ENCODE peak calls at places on chromosomes 4 and X, in nine cellular contexts. One of them, this sample, is unnamed.
A peak's percentile ranks its signal among the peaks of the same experiment; 100 is the strongest.

GRCh38 chrX:47078129-47079043 is at the start of gene RGN:
- DNase-seq in bronchial epithelial cell: no peak
- DNase-seq in HFF-Myc: no peak
- DNase-seq in CD8-positive, alpha-beta T cell: no peak
- DNase-seq in choroid plexus epithelial cell: no peak
- DNase-seq in ovary: peak; percentile 58
- DNase-seq in RWPE1: no peak
- DNase-seq in body of pancreas: peak; percentile 47
- DNase-seq in NB4: no peak
- DNase-seq in this sample: no peak

GRCh38 chr4:165005352-165005751 is 26.4 kb upstream of the TRIM60 start:
- DNase-seq in bronchial epithelial cell: no peak
- DNase-seq in HFF-Myc: no peak
- DNase-seq in CD8-positive, alpha-beta T cell: no peak
- DNase-seq in choroid plexus epithelial cell: no peak
- DNase-seq in ovary: no peak
- DNase-seq in RWPE1: no peak
- DNase-seq in body of pancreas: no peak
- DNase-seq in NB4: no peak
- DNase-seq in this sample: no peak

GRCh38 chrX:18377802-18378201 is 23.3 kb upstream of the SCML2 start:
- DNase-seq in bronchial epithelial cell: peak; percentile 3
- DNase-seq in HFF-Myc: no peak
- DNase-seq in CD8-positive, alpha-beta T cell: no peak
- DNase-seq in choroid plexus epithelial cell: peak; percentile 36
- DNase-seq in ovary: no peak
- DNase-seq in RWPE1: no peak
- DNase-seq in body of pancreas: peak; percentile 32
- DNase-seq in NB4: peak; percentile 48
- DNase-seq in this sample: no peak

GRCh38 chr4:118997601-118998000 is 108.9 kb downstream of the SYNPO2 start:
- DNase-seq in bronchial epithelial cell: peak; percentile 47
- DNase-seq in HFF-Myc: no peak
- DNase-seq in CD8-positive, alpha-beta T cell: no peak
- DNase-seq in choroid plexus epithelial cell: peak; percentile 19
- DNase-seq in ovary: no peak
- DNase-seq in RWPE1: no peak
- DNase-seq in body of pancreas: no peak
- DNase-seq in NB4: no peak
- DNase-seq in this sample: no peak

GRCh38 chr4:102543529-102543928 is 42.4 kb downstream of the NFKB1 start:
- DNase-seq in bronchial epithelial cell: peak; percentile 84
- DNase-seq in HFF-Myc: no peak
- DNase-seq in CD8-positive, alpha-beta T cell: no peak
- DNase-seq in choroid plexus epithelial cell: no peak
- DNase-seq in ovary: no peak
- DNase-seq in RWPE1: peak; percentile 22
- DNase-seq in body of pancreas: no peak
- DNase-seq in NB4: no peak
- DNase-seq in this sample: no peak

GRCh38 chrX:110087485-110088356 is 84.8 kb downstream of the TMEM164 start:
- DNase-seq in bronchial epithelial cell: peak; percentile 95
- DNase-seq in HFF-Myc: peak; percentile 62
- DNase-seq in CD8-positive, alpha-beta T cell: no peak
- DNase-seq in choroid plexus epithelial cell: peak; percentile 89
- DNase-seq in ovary: no peak
- DNase-seq in RWPE1: peak; percentile 85
- DNase-seq in body of pancreas: no peak
- DNase-seq in NB4: peak; percentile 83
- DNase-seq in this sample: peak; percentile 70

GRCh38 chr4:174244441-174244840 is 39.0 kb downstream of the FBXO8 start:
- DNase-seq in bronchial epithelial cell: peak; percentile 66
- DNase-seq in HFF-Myc: no peak
- DNase-seq in CD8-positive, alpha-beta T cell: no peak
- DNase-seq in choroid plexus epithelial cell: peak; percentile 36
- DNase-seq in ovary: no peak
- DNase-seq in RWPE1: peak; percentile 20
- DNase-seq in body of pancreas: no peak
- DNase-seq in NB4: no peak
- DNase-seq in this sample: no peak

GRCh38 chrX:31057691-31058090 is 14.2 kb downstream of the FTHL17 start:
- DNase-seq in bronchial epithelial cell: no peak
- DNase-seq in HFF-Myc: no peak
- DNase-seq in CD8-positive, alpha-beta T cell: no peak
- DNase-seq in choroid plexus epithelial cell: no peak
- DNase-seq in ovary: no peak
- DNase-seq in RWPE1: no peak
- DNase-seq in body of pancreas: no peak
- DNase-seq in NB4: no peak
- DNase-seq in this sample: no peak

GRCh38 chr4:164384416-164384815 is 369.5 kb upstream of the SMIM31 start:
- DNase-seq in bronchial epithelial cell: no peak
- DNase-seq in HFF-Myc: no peak
- DNase-seq in CD8-positive, alpha-beta T cell: no peak
- DNase-seq in choroid plexus epithelial cell: no peak
- DNase-seq in ovary: no peak
- DNase-seq in RWPE1: no peak
- DNase-seq in body of pancreas: no peak
- DNase-seq in NB4: no peak
- DNase-seq in this sample: no peak

GRCh38 chr4:149980125-149980682 is 98.0 kb upstream of the DCLK2 start:
- DNase-seq in bronchial epithelial cell: no peak
- DNase-seq in HFF-Myc: no peak
- DNase-seq in CD8-positive, alpha-beta T cell: no peak
- DNase-seq in choroid plexus epithelial cell: no peak
- DNase-seq in ovary: no peak
- DNase-seq in RWPE1: no peak
- DNase-seq in body of pancreas: no peak
- DNase-seq in NB4: no peak
- DNase-seq in this sample: no peak

GRCh38 chrX:149494844-149495565 is 10.1 kb downstream of the IDS start:
- DNase-seq in bronchial epithelial cell: peak; percentile 51
- DNase-seq in HFF-Myc: no peak
- DNase-seq in CD8-positive, alpha-beta T cell: no peak
- DNase-seq in choroid plexus epithelial cell: peak; percentile 46
- DNase-seq in ovary: no peak
- DNase-seq in RWPE1: no peak
- DNase-seq in body of pancreas: no peak
- DNase-seq in NB4: no peak
- DNase-seq in this sample: no peak

GRCh38 chr4:337932-338758 is 531 bp downstream of the ZNF141 start:
- DNase-seq in bronchial epithelial cell: no peak
- DNase-seq in HFF-Myc: no peak
- DNase-seq in CD8-positive, alpha-beta T cell: peak; percentile 26
- DNase-seq in choroid plexus epithelial cell: peak; percentile 54
- DNase-seq in ovary: peak; percentile 77
- DNase-seq in RWPE1: peak; percentile 15
- DNase-seq in body of pancreas: peak; percentile 36
- DNase-seq in NB4: peak; percentile 75
- DNase-seq in this sample: no peak

GRCh38 chr4:144754562-144755410 is 108.8 kb downstream of the HHIP start:
- DNase-seq in bronchial epithelial cell: peak; percentile 47
- DNase-seq in HFF-Myc: no peak
- DNase-seq in CD8-positive, alpha-beta T cell: no peak
- DNase-seq in choroid plexus epithelial cell: peak; percentile 73
- DNase-seq in ovary: no peak
- DNase-seq in RWPE1: no peak
- DNase-seq in body of pancreas: peak; percentile 40
- DNase-seq in NB4: no peak
- DNase-seq in this sample: no peak

GRCh38 chr4:184166736-184167135 is 50.9 kb downstream of the ENPP6 start:
- DNase-seq in bronchial epithelial cell: no peak
- DNase-seq in HFF-Myc: no peak
- DNase-seq in CD8-positive, alpha-beta T cell: no peak
- DNase-seq in choroid plexus epithelial cell: no peak
- DNase-seq in ovary: no peak
- DNase-seq in RWPE1: no peak
- DNase-seq in body of pancreas: no peak
- DNase-seq in NB4: no peak
- DNase-seq in this sample: no peak

GRCh38 chrX:32281853-32282252 is 929.5 kb downstream of the DMD start:
- DNase-seq in bronchial epithelial cell: no peak
- DNase-seq in HFF-Myc: no peak
- DNase-seq in CD8-positive, alpha-beta T cell: no peak
- DNase-seq in choroid plexus epithelial cell: no peak
- DNase-seq in ovary: no peak
- DNase-seq in RWPE1: no peak
- DNase-seq in body of pancreas: no peak
- DNase-seq in NB4: no peak
- DNase-seq in this sample: no peak

GRCh38 chrX:103656623-103657022 is 27.8 kb downstream of the TCEAL1 start:
- DNase-seq in bronchial epithelial cell: peak; percentile 90
- DNase-seq in HFF-Myc: no peak
- DNase-seq in CD8-positive, alpha-beta T cell: no peak
- DNase-seq in choroid plexus epithelial cell: no peak
- DNase-seq in ovary: no peak
- DNase-seq in RWPE1: peak; percentile 71
- DNase-seq in body of pancreas: no peak
- DNase-seq in NB4: no peak
- DNase-seq in this sample: peak; percentile 50

GRCh38 chrX:56812515-56813105 is 83.6 kb downstream of the NBDY start:
- DNase-seq in bronchial epithelial cell: no peak
- DNase-seq in HFF-Myc: no peak
- DNase-seq in CD8-positive, alpha-beta T cell: no peak
- DNase-seq in choroid plexus epithelial cell: peak; percentile 32
- DNase-seq in ovary: no peak
- DNase-seq in RWPE1: no peak
- DNase-seq in body of pancreas: no peak
- DNase-seq in NB4: no peak
- DNase-seq in this sample: no peak

GRCh38 chr4:134028411-134028810 is 173.2 kb downstream of the PABPC4L start:
- DNase-seq in bronchial epithelial cell: no peak
- DNase-seq in HFF-Myc: no peak
- DNase-seq in CD8-positive, alpha-beta T cell: no peak
- DNase-seq in choroid plexus epithelial cell: peak; percentile 10
- DNase-seq in ovary: no peak
- DNase-seq in RWPE1: no peak
- DNase-seq in body of pancreas: no peak
- DNase-seq in NB4: no peak
- DNase-seq in this sample: peak; percentile 7

GRCh38 chr4:105709081-105709450 is 482 bp downstream of the GSTCD start:
- DNase-seq in bronchial epithelial cell: peak; percentile 35
- DNase-seq in HFF-Myc: no peak
- DNase-seq in CD8-positive, alpha-beta T cell: no peak
- DNase-seq in choroid plexus epithelial cell: peak; percentile 9
- DNase-seq in ovary: no peak
- DNase-seq in RWPE1: peak; percentile 23
- DNase-seq in body of pancreas: peak; percentile 14
- DNase-seq in NB4: peak; percentile 57
- DNase-seq in this sample: no peak

GRCh38 chr4:64594723-64595122 is 185.5 kb upstream of the TECRL start:
- DNase-seq in bronchial epithelial cell: no peak
- DNase-seq in HFF-Myc: no peak
- DNase-seq in CD8-positive, alpha-beta T cell: no peak
- DNase-seq in choroid plexus epithelial cell: no peak
- DNase-seq in ovary: no peak
- DNase-seq in RWPE1: no peak
- DNase-seq in body of pancreas: no peak
- DNase-seq in NB4: no peak
- DNase-seq in this sample: no peak
- TF ChIP-seq CTCF in bronchial epithelial cell: no peak
- TF ChIP-seq CTCF in HFF-Myc: no peak
- TF ChIP-seq CTCF in CD8-positive, alpha-beta T cell: no peak
- TF ChIP-seq CTCF in choroid plexus epithelial cell: no peak
- TF ChIP-seq CTCF in ovary: no peak
- TF ChIP-seq CTCF in RWPE1: no peak
- TF ChIP-seq CTCF in body of pancreas: no peak
- TF ChIP-seq CTCF in NB4: no peak
- TF ChIP-seq CTCF in this sample: no peak

DNA sequence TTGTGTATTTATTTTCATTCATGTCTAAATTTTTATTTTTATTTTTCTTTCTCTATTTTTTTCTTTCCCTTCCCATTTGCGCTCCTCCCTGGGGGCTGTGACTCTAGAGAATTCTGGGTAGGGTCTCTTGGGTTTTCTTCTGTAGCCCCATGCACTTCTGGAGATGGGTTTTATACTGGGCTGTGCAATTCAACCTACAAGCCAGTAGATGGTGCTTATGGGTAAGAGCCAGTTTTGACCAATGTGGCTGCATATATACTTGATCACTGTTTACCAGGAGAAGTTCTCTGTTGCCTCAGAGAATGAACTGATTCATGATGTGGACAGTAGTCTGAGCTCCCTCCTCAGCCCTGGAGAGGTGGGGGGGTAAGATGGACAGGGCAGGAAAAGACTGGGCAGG is 614.6 kb downstream of the PCDH19 start:
- DNase-seq in bronchial epithelial cell: peak; percentile 0
- DNase-seq in HFF-Myc: no peak
- DNase-seq in CD8-positive, alpha-beta T cell: no peak
- DNase-seq in choroid plexus epithelial cell: no peak
- DNase-seq in ovary: no peak
- DNase-seq in RWPE1: no peak
- DNase-seq in body of pancreas: no peak
- DNase-seq in NB4: peak; percentile 1
- DNase-seq in this sample: no peak
- TF ChIP-seq CTCF in bronchial epithelial cell: no peak
- TF ChIP-seq CTCF in HFF-Myc: no peak
- TF ChIP-seq CTCF in CD8-positive, alpha-beta T cell: no peak
- TF ChIP-seq CTCF in choroid plexus epithelial cell: no peak
- TF ChIP-seq CTCF in ovary: no peak
- TF ChIP-seq CTCF in RWPE1: no peak
- TF ChIP-seq CTCF in body of pancreas: no peak
- TF ChIP-seq CTCF in NB4: peak; percentile 3
- TF ChIP-seq CTCF in this sample: peak; percentile 21

DNA sequence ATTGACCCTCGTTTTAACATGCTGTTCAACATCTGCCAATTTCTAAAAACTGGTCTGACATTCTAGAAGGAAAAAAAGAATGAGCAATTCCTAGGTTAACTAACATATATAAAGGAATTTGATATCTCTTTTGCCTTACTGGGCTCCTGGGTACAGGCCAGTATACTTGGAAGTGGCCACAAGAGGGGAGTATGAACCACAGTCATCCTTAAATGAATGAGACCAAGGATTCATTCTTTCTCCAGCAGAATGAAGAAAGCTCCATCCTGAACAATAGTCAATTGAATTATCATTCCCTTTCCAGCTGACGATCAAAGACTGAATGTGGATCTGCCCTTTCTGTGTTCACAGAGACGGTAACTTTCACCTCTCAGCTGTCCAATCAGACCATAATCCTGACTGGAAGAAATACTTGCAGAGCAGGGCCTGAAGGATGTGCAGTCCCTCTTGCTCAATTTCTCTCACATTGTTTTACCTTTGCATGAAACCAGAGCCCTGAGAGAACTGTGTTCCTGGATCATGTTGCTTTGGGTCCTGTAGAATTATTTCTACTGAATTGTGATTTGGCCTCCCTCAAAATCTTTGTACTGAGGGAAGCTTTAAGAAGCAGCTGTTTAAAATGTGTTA is 14.8 kb upstream of the SPARCL1 start:
- DNase-seq in bronchial epithelial cell: peak; percentile 54
- DNase-seq in HFF-Myc: no peak
- DNase-seq in CD8-positive, alpha-beta T cell: no peak
- DNase-seq in choroid plexus epithelial cell: peak; percentile 85
- DNase-seq in ovary: no peak
- DNase-seq in RWPE1: peak; percentile 65
- DNase-seq in body of pancreas: no peak
- DNase-seq in NB4: peak; percentile 37
- DNase-seq in this sample: no peak
- TF ChIP-seq CTCF in bronchial epithelial cell: peak; percentile 51
- TF ChIP-seq CTCF in HFF-Myc: peak; percentile 50
- TF ChIP-seq CTCF in CD8-positive, alpha-beta T cell: no peak
- TF ChIP-seq CTCF in choroid plexus epithelial cell: peak; percentile 76
- TF ChIP-seq CTCF in ovary: no peak
- TF ChIP-seq CTCF in RWPE1: peak; percentile 62
- TF ChIP-seq CTCF in body of pancreas: no peak
- TF ChIP-seq CTCF in NB4: peak; percentile 29
- TF ChIP-seq CTCF in this sample: peak; percentile 63

GRCh38 chr4:70531981-70532380 is 13.6 kb downstream of the AMTN start:
- DNase-seq in bronchial epithelial cell: no peak
- DNase-seq in HFF-Myc: no peak
- DNase-seq in CD8-positive, alpha-beta T cell: no peak
- DNase-seq in choroid plexus epithelial cell: peak; percentile 5
- DNase-seq in ovary: no peak
- DNase-seq in RWPE1: no peak
- DNase-seq in body of pancreas: no peak
- DNase-seq in NB4: no peak
- DNase-seq in this sample: no peak
- TF ChIP-seq CTCF in bronchial epithelial cell: peak; percentile 6
- TF ChIP-seq CTCF in HFF-Myc: no peak
- TF ChIP-seq CTCF in CD8-positive, alpha-beta T cell: no peak
- TF ChIP-seq CTCF in choroid plexus epithelial cell: no peak
- TF ChIP-seq CTCF in ovary: no peak
- TF ChIP-seq CTCF in RWPE1: no peak
- TF ChIP-seq CTCF in body of pancreas: no peak
- TF ChIP-seq CTCF in NB4: no peak
- TF ChIP-seq CTCF in this sample: no peak

This sample was measured in kidney epithelial cell.